ENCODE peak calls at places on chromosomes 11 and 22, in four cellular contexts. One of them, this sample, is unnamed.

GRCh38 chr11:33912405-33913361 is 20.8 kb upstream of the LMO2 start:
- DNase-seq in activated T-cell treated with anti-CD3 and anti-CD28 coated beads for 48 hours: no peak
- DNase-seq in T-cell: no peak
- DNase-seq in stimulated activated CD4-positive, alpha-beta T cell treated with anti-CD3 and anti-CD28 coated beads, Interleukin-12 subunit alpha, Interleukin-12 subunit beta, amount 100 ng/mL, for 48 hours: no peak
- DNase-seq in this sample: no peak

GRCh38 chr11:102615077-102615893 is 9.8 kb downstream of the MMP20 start:
- DNase-seq in stimulated activated CD4-positive, alpha-beta T cell treated with anti-CD3 and anti-CD28 coated beads, Interleukin-12 subunit alpha, Interleukin-12 subunit beta, amount 100 ng/mL, for 48 hours: no peak
- DNase-seq in activated T-cell treated with anti-CD3 and anti-CD28 coated beads for 48 hours: no peak
- DNase-seq in T-cell: no peak
- DNase-seq in this sample: no peak

GRCh38 chr11:2834893-2835767 is 50.4 kb downstream of the CDKN1C start:
- DNase-seq in T-cell: no peak
- DNase-seq in stimulated activated CD4-positive, alpha-beta T cell treated with anti-CD3 and anti-CD28 coated beads, Interleukin-12 subunit alpha, Interleukin-12 subunit beta, amount 100 ng/mL, for 48 hours: no peak
- DNase-seq in activated T-cell treated with anti-CD3 and anti-CD28 coated beads for 48 hours: no peak
- DNase-seq in this sample: no peak

GRCh38 chr11:69447786-69448185 is 33.7 kb upstream of the LINC01488 start:
- DNase-seq in stimulated activated CD4-positive, alpha-beta T cell treated with anti-CD3 and anti-CD28 coated beads, Interleukin-12 subunit alpha, Interleukin-12 subunit beta, amount 100 ng/mL, for 48 hours: no peak
- DNase-seq in activated T-cell treated with anti-CD3 and anti-CD28 coated beads for 48 hours: no peak
- DNase-seq in T-cell: no peak
- DNase-seq in this sample: peak; percentile 67

GRCh38 chr22:45280995-45281394 is 3.8 kb upstream of the UPK3A start:
- DNase-seq in stimulated activated CD4-positive, alpha-beta T cell treated with anti-CD3 and anti-CD28 coated beads, Interleukin-12 subunit alpha, Interleukin-12 subunit beta, amount 100 ng/mL, for 48 hours: no peak
- DNase-seq in activated T-cell treated with anti-CD3 and anti-CD28 coated beads for 48 hours: no peak
- DNase-seq in T-cell: no peak
- DNase-seq in this sample: no peak

GRCh38 chr11:102287963-102288744 is 29.1 kb upstream of the BIRC3 start:
- DNase-seq in activated T-cell treated with anti-CD3 and anti-CD28 coated beads for 48 hours: no peak
- DNase-seq in stimulated activated CD4-positive, alpha-beta T cell treated with anti-CD3 and anti-CD28 coated beads, Interleukin-12 subunit alpha, Interleukin-12 subunit beta, amount 100 ng/mL, for 48 hours: no peak
- DNase-seq in T-cell: no peak
- DNase-seq in this sample: no peak

GRCh38 chr11:114166897-114167323 is 107.4 kb downstream of the ZBTB16 start:
- DNase-seq in stimulated activated CD4-positive, alpha-beta T cell treated with anti-CD3 and anti-CD28 coated beads, Interleukin-12 subunit alpha, Interleukin-12 subunit beta, amount 100 ng/mL, for 48 hours: no peak
- DNase-seq in activated T-cell treated with anti-CD3 and anti-CD28 coated beads for 48 hours: no peak
- DNase-seq in T-cell: no peak
- DNase-seq in this sample: no peak

GRCh38 chr11:124274000-124274399 is 17.8 kb downstream of the OR8G5 start:
- DNase-seq in stimulated activated CD4-positive, alpha-beta T cell treated with anti-CD3 and anti-CD28 coated beads, Interleukin-12 subunit alpha, Interleukin-12 subunit beta, amount 100 ng/mL, for 48 hours: no peak
- DNase-seq in T-cell: no peak
- DNase-seq in activated T-cell treated with anti-CD3 and anti-CD28 coated beads for 48 hours: no peak
- DNase-seq in this sample: no peak

GRCh38 chr22:24233235-24233634 is 11.6 kb downstream of the GGT5 start:
- DNase-seq in stimulated activated CD4-positive, alpha-beta T cell treated with anti-CD3 and anti-CD28 coated beads, Interleukin-12 subunit alpha, Interleukin-12 subunit beta, amount 100 ng/mL, for 48 hours: no peak
- DNase-seq in T-cell: no peak
- DNase-seq in activated T-cell treated with anti-CD3 and anti-CD28 coated beads for 48 hours: no peak
- DNase-seq in this sample: no peak

GRCh38 chr11:3905080-3905953 is 49.9 kb downstream of the STIM1 start:
- DNase-seq in T-cell: peak; percentile 43
- DNase-seq in stimulated activated CD4-positive, alpha-beta T cell treated with anti-CD3 and anti-CD28 coated beads, Interleukin-12 subunit alpha, Interleukin-12 subunit beta, amount 100 ng/mL, for 48 hours: peak; percentile 40
- DNase-seq in activated T-cell treated with anti-CD3 and anti-CD28 coated beads for 48 hours: peak; percentile 49
- DNase-seq in this sample: peak; percentile 57

GRCh38 chr11:122984186-122985011 is 2.8 kb upstream of the BSX start:
- DNase-seq in stimulated activated CD4-positive, alpha-beta T cell treated with anti-CD3 and anti-CD28 coated beads, Interleukin-12 subunit alpha, Interleukin-12 subunit beta, amount 100 ng/mL, for 48 hours: no peak
- DNase-seq in T-cell: no peak
- DNase-seq in activated T-cell treated with anti-CD3 and anti-CD28 coated beads for 48 hours: no peak
- DNase-seq in this sample: no peak

GRCh38 chr11:42521994-42522393 is 789.8 kb upstream of the API5 start:
- DNase-seq in activated T-cell treated with anti-CD3 and anti-CD28 coated beads for 48 hours: no peak
- DNase-seq in stimulated activated CD4-positive, alpha-beta T cell treated with anti-CD3 and anti-CD28 coated beads, Interleukin-12 subunit alpha, Interleukin-12 subunit beta, amount 100 ng/mL, for 48 hours: no peak
- DNase-seq in T-cell: no peak
- DNase-seq in this sample: no peak

GRCh38 chr11:61158691-61159381 is 2.4 kb downstream of the VPS37C start:
- DNase-seq in stimulated activated CD4-positive, alpha-beta T cell treated with anti-CD3 and anti-CD28 coated beads, Interleukin-12 subunit alpha, Interleukin-12 subunit beta, amount 100 ng/mL, for 48 hours: no peak
- DNase-seq in activated T-cell treated with anti-CD3 and anti-CD28 coated beads for 48 hours: no peak
- DNase-seq in T-cell: no peak
- DNase-seq in this sample: no peak

GRCh38 chr11:95337175-95337957 is 106.4 kb upstream of the SESN3 start:
- DNase-seq in T-cell: peak; percentile 18
- DNase-seq in stimulated activated CD4-positive, alpha-beta T cell treated with anti-CD3 and anti-CD28 coated beads, Interleukin-12 subunit alpha, Interleukin-12 subunit beta, amount 100 ng/mL, for 48 hours: peak; percentile 40
- DNase-seq in activated T-cell treated with anti-CD3 and anti-CD28 coated beads for 48 hours: peak; percentile 25
- DNase-seq in this sample: peak; percentile 68

GRCh38 chr11:26730711-26731460 is 9.0 kb upstream of the SLC5A12 start:
- DNase-seq in activated T-cell treated with anti-CD3 and anti-CD28 coated beads for 48 hours: no peak
- DNase-seq in stimulated activated CD4-positive, alpha-beta T cell treated with anti-CD3 and anti-CD28 coated beads, Interleukin-12 subunit alpha, Interleukin-12 subunit beta, amount 100 ng/mL, for 48 hours: no peak
- DNase-seq in T-cell: no peak
- DNase-seq in this sample: no peak

GRCh38 chr22:39717099-39717498 is 146.5 kb downstream of the CACNA1I start:
- DNase-seq in activated T-cell treated with anti-CD3 and anti-CD28 coated beads for 48 hours: no peak
- DNase-seq in stimulated activated CD4-positive, alpha-beta T cell treated with anti-CD3 and anti-CD28 coated beads, Interleukin-12 subunit alpha, Interleukin-12 subunit beta, amount 100 ng/mL, for 48 hours: no peak
- DNase-seq in T-cell: no peak
- DNase-seq in this sample: peak; percentile 10

GRCh38 chr22:29664731-29665130 is 55.1 kb upstream of the CABP7 start:
- DNase-seq in activated T-cell treated with anti-CD3 and anti-CD28 coated beads for 48 hours: no peak
- DNase-seq in T-cell: no peak
- DNase-seq in stimulated activated CD4-positive, alpha-beta T cell treated with anti-CD3 and anti-CD28 coated beads, Interleukin-12 subunit alpha, Interleukin-12 subunit beta, amount 100 ng/mL, for 48 hours: no peak
- DNase-seq in this sample: no peak

GRCh38 chr22:48695251-48695650 is 1132.4 kb downstream of the BRD1 start:
- DNase-seq in activated T-cell treated with anti-CD3 and anti-CD28 coated beads for 48 hours: no peak
- DNase-seq in stimulated activated CD4-positive, alpha-beta T cell treated with anti-CD3 and anti-CD28 coated beads, Interleukin-12 subunit alpha, Interleukin-12 subunit beta, amount 100 ng/mL, for 48 hours: no peak
- DNase-seq in T-cell: no peak
- DNase-seq in this sample: no peak

GRCh38 chr11:197741-198235 is 4.9 kb downstream of the SCGB1C1 start:
- DNase-seq in T-cell: no peak
- DNase-seq in activated T-cell treated with anti-CD3 and anti-CD28 coated beads for 48 hours: no peak
- DNase-seq in stimulated activated CD4-positive, alpha-beta T cell treated with anti-CD3 and anti-CD28 coated beads, Interleukin-12 subunit alpha, Interleukin-12 subunit beta, amount 100 ng/mL, for 48 hours: no peak
- DNase-seq in this sample: no peak

GRCh38 chr11:35539781-35540281 is 14.4 kb upstream of the PAMR1 start:
- DNase-seq in T-cell: no peak
- DNase-seq in stimulated activated CD4-positive, alpha-beta T cell treated with anti-CD3 and anti-CD28 coated beads, Interleukin-12 subunit alpha, Interleukin-12 subunit beta, amount 100 ng/mL, for 48 hours: no peak
- DNase-seq in activated T-cell treated with anti-CD3 and anti-CD28 coated beads for 48 hours: no peak
- DNase-seq in this sample: no peak

GRCh38 chr11:14519692-14520085 is 497 bp downstream of the PSMA1 start:
- DNase-seq in activated T-cell treated with anti-CD3 and anti-CD28 coated beads for 48 hours: peak; percentile 23
- DNase-seq in stimulated activated CD4-positive, alpha-beta T cell treated with anti-CD3 and anti-CD28 coated beads, Interleukin-12 subunit alpha, Interleukin-12 subunit beta, amount 100 ng/mL, for 48 hours: no peak
- DNase-seq in T-cell: no peak
- DNase-seq in this sample: no peak